ENCODE peak calls at places on chromosomes 13 and 19, in six cellular contexts. Z is head of caudate nucleus, A is PC-9, W is ELF-1, L is ecto neural progenitor cell, S is stromal cell of bone marrow. Y is an unnamed sample.

GRCh38 chr13:108980237-108980636 is 350.8 kb downstream of the MYO16 start:
- DNase-seq in A (no peak), Z (no peak), L (no peak), S (no peak), W (no peak), Y (no peak)

GRCh38 chr13:28140433-28141125 is 2.2 kb downstream of the PAN3 start:
- DNase-seq in Z (no peak), W (peak), L (no peak), S (no peak), A (peak), Y (no peak)

GRCh38 chr19:2524840-2525723 is 49.2 kb downstream of the GADD45B start:
- DNase-seq in S (no peak), A (peak), Z (no peak), W (peak), L (no peak), Y (peak)

GRCh38 chr19:2168619-2169424 is 5.1 kb downstream of the DOT1L start:
- DNase-seq in L (peak), S (peak), W (peak), A (peak), Z (peak), Y (peak)

GRCh38 chr19:38538793-38539528 is 78.8 kb downstream of the MAP4K1 start:
- DNase-seq in W (no peak), S (no peak), L (no peak), A (peak), Z (no peak), Y (no peak)

GRCh38 chr13:108963846-108964600 is 334.6 kb downstream of the MYO16 start:
- DNase-seq in A (no peak), Z (no peak), W (no peak), L (no peak), S (peak), Y (no peak)

GRCh38 chr13:113845055-113845454 is 18.8 kb downstream of the GAS6 start:
- DNase-seq in A (no peak), W (no peak), Z (no peak), L (no peak), S (no peak), Y (no peak)

GRCh38 chr13:66410314-66410713 is 819.8 kb downstream of the PCDH9 start:
- DNase-seq in A (no peak), S (no peak), L (no peak), W (no peak), Z (no peak), Y (no peak)

GRCh38 chr19:48760514-48761221 is 5.3 kb downstream of the FGF21 start:
- DNase-seq in Z (no peak), L (no peak), W (no peak), A (peak), S (no peak), Y (no peak)

GRCh38 chr19:55720214-55720746 is 17.9 kb downstream of the NLRP9 start:
- DNase-seq in A (no peak), L (no peak), S (no peak), Z (no peak), W (no peak), Y (no peak)

GRCh38 chr19:18294467-18294864 is 13.0 kb upstream of the JUND start:
- DNase-seq in A (no peak), W (peak), L (no peak), Z (peak), S (no peak), Y (no peak)

GRCh38 chr13:46603165-46603603 is 50.2 kb downstream of the LRCH1 start:
- DNase-seq in L (no peak), Z (no peak), S (no peak), W (no peak), A (no peak), Y (no peak)

GRCh38 chr13:31545616-31546015 is 193.7 kb upstream of the RXFP2 start:
- DNase-seq in L (no peak), A (no peak), S (no peak), Z (no peak), W (no peak), Y (no peak)

GRCh38 chr19:16834747-16835146 is 5.5 kb downstream of the SIN3B start:
- DNase-seq in W (no peak), A (no peak), L (no peak), Z (no peak), S (no peak), Y (no peak)

GRCh38 chr19:10011974-10012373 is 1.3 kb upstream of the RDH8 start:
- DNase-seq in S (no peak), W (no peak), L (no peak), A (no peak), Z (no peak), Y (no peak)

GRCh38 chr19:46520616-46521015 is 24.9 kb upstream of the PNMA8B start:
- DNase-seq in S (no peak), L (no peak), A (no peak), Z (no peak), W (peak), Y (no peak)

GRCh38 chr13:26968431-26969335 is 202.9 kb downstream of the USP12 start:
- DNase-seq in Z (no peak), S (peak), W (peak), A (no peak), L (no peak), Y (peak)

GRCh38 chr19:39251081-39251480 is 2.4 kb upstream of the IFNL4 start:
- DNase-seq in S (no peak), A (no peak), L (no peak), Z (no peak), W (no peak), Y (no peak)

GRCh38 chr13:75739244-75739868 is 103.2 kb downstream of the LMO7 start:
- DNase-seq in Z (no peak), L (no peak), A (no peak), S (no peak), W (no peak), Y (no peak)

GRCh38 chr13:30766957-30767603 is 31.7 kb downstream of the ALOX5AP start:
- DNase-seq in L (no peak), S (no peak), W (no peak), Z (no peak), A (no peak), Y (no peak)

GRCh38 chr13:96551540-96551939 is 442.7 kb downstream of the OXGR1 start:
- DNase-seq in A (no peak), S (no peak), L (no peak), W (no peak), Z (no peak), Y (no peak)

GRCh38 chr13:67069117-67069767 is 160.9 kb downstream of the PCDH9 start:
- DNase-seq in L (no peak), S (no peak), A (no peak), W (no peak), Z (no peak), Y (no peak)

GRCh38 chr19:44949550-44949949 is 3.7 kb downstream of the APOC2 start:
- DNase-seq in L (no peak), Z (no peak), A (no peak), S (no peak), W (no peak), Y (no peak)

GRCh38 chr19:13600802-13601201 is 94.5 kb upstream of the CACNA1A start:
- DNase-seq in L (no peak), W (no peak), A (no peak), Z (no peak), S (no peak), Y (no peak)

GRCh38 chr13:101473458-101473857 is 21.0 kb downstream of the ITGBL1 start:
- DNase-seq in A (no peak), S (peak), Z (no peak), L (no peak), W (no peak), Y (peak)

GRCh38 chr19:56076413-56076998 is 44.6 kb downstream of the ZNF787 start:
- DNase-seq in S (peak), A (peak), Z (peak), L (no peak), W (peak), Y (peak)

GRCh38 chr19:10593820-10594637 is 6.9 kb upstream of the AP1M2 start:
- DNase-seq in S (no peak), L (no peak), W (peak), Z (peak), A (peak), Y (no peak)

GRCh38 chr19:44846455-44847143 is 502 bp downstream of the NECTIN2 start:
- DNase-seq in W (peak), L (peak), S (no peak), A (no peak), Z (no peak), Y (no peak)

GRCh38 chr13:76803831-76804230 is 82.4 kb downstream of the KCTD12 start:
- DNase-seq in S (no peak), Z (peak), W (no peak), L (no peak), A (no peak), Y (no peak)

GRCh38 chr13:50357586-50358118 is 342.4 kb downstream of the KCNRG start:
- DNase-seq in S (peak), Z (no peak), A (peak), L (no peak), W (peak), Y (peak)

GRCh38 chr19:41792513-41793413 is 3.6 kb upstream of the CEACAM3 start:
- DNase-seq in L (peak), A (peak), Z (peak), S (peak), W (peak), Y (peak)

GRCh38 chr13:78409172-78409571 is 194.2 kb downstream of the POU4F1 start:
- DNase-seq in S (no peak), A (no peak), W (no peak), L (no peak), Z (no peak), Y (no peak)

GRCh38 chr13:39823063-39823713 is 167.7 kb downstream of the COG6 start:
- DNase-seq in W (no peak), S (no peak), A (no peak), Z (no peak), L (no peak), Y (no peak)

GRCh38 chr13:20049558-20050473 is 91.3 kb downstream of the ZMYM2 start:
- DNase-seq in L (no peak), W (no peak), S (no peak), Z (no peak), A (peak), Y (no peak)

GRCh38 chr19:19217110-19217509 is 5.4 kb downstream of the NCAN start:
- DNase-seq in S (no peak), W (no peak), Z (no peak), A (peak), L (no peak), Y (no peak)